ENCODE peak calls at places on chromosomes 11 and 22, in ten cellular contexts. One of them, this sample, is unnamed.
A peak's percentile ranks its signal among the peaks of the same experiment; 100 is the strongest.

GRCh38 chr11:82906236-82906635 is 4.7 kb downstream of the DDIAS start:
- DNase-seq in body of pancreas: no peak
- DNase-seq in endothelial cell of umbilical vein: peak; percentile 68
- DNase-seq in neural progenitor cell: peak; percentile 42
- DNase-seq in left lung: no peak
- DNase-seq in upper lobe of left lung: no peak
- DNase-seq in brain microvascular endothelial cell: no peak
- DNase-seq in IMR-90: peak; percentile 43
- DNase-seq in HCT116: peak; percentile 15
- DNase-seq in adipocyte: peak; percentile 87
- DNase-seq in this sample: no peak

GRCh38 chr22:39254789-39255298 is 10.1 kb upstream of the PDGFB start:
- DNase-seq in body of pancreas: no peak
- DNase-seq in endothelial cell of umbilical vein: peak; percentile 84
- DNase-seq in neural progenitor cell: no peak
- DNase-seq in left lung: no peak
- DNase-seq in upper lobe of left lung: peak; percentile 56
- DNase-seq in brain microvascular endothelial cell: peak; percentile 48
- DNase-seq in IMR-90: peak; percentile 79
- DNase-seq in HCT116: no peak
- DNase-seq in adipocyte: peak; percentile 53
- DNase-seq in this sample: no peak

GRCh38 chr11:86678823-86679222 is 6.4 kb upstream of the ME3 start:
- DNase-seq in body of pancreas: no peak
- DNase-seq in endothelial cell of umbilical vein: no peak
- DNase-seq in neural progenitor cell: peak; percentile 82
- DNase-seq in left lung: no peak
- DNase-seq in upper lobe of left lung: no peak
- DNase-seq in brain microvascular endothelial cell: peak; percentile 70
- DNase-seq in IMR-90: peak; percentile 80
- DNase-seq in HCT116: no peak
- DNase-seq in adipocyte: peak; percentile 36
- DNase-seq in this sample: no peak

GRCh38 chr22:19674129-19674928 is 40.0 kb upstream of the SEPTIN5 start:
- DNase-seq in body of pancreas: no peak
- DNase-seq in endothelial cell of umbilical vein: no peak
- DNase-seq in neural progenitor cell: no peak
- DNase-seq in left lung: no peak
- DNase-seq in upper lobe of left lung: no peak
- DNase-seq in brain microvascular endothelial cell: no peak
- DNase-seq in IMR-90: no peak
- DNase-seq in HCT116: no peak
- DNase-seq in adipocyte: no peak
- DNase-seq in this sample: no peak

GRCh38 chr11:65565624-65566453 is 4.4 kb upstream of the ZNRD2 start:
- DNase-seq in body of pancreas: no peak
- DNase-seq in endothelial cell of umbilical vein: peak; percentile 66
- DNase-seq in neural progenitor cell: no peak
- DNase-seq in left lung: no peak
- DNase-seq in upper lobe of left lung: no peak
- DNase-seq in brain microvascular endothelial cell: no peak
- DNase-seq in IMR-90: peak; percentile 35
- DNase-seq in HCT116: no peak
- DNase-seq in adipocyte: no peak
- DNase-seq in this sample: no peak

GRCh38 chr22:32067613-32068012 is 24.6 kb downstream of the SLC5A1 start:
- DNase-seq in body of pancreas: no peak
- DNase-seq in endothelial cell of umbilical vein: no peak
- DNase-seq in neural progenitor cell: no peak
- DNase-seq in left lung: no peak
- DNase-seq in upper lobe of left lung: no peak
- DNase-seq in brain microvascular endothelial cell: no peak
- DNase-seq in IMR-90: no peak
- DNase-seq in HCT116: no peak
- DNase-seq in adipocyte: no peak
- DNase-seq in this sample: no peak

GRCh38 chr11:60305906-60306619 is 21.0 kb upstream of the MS4A6E start:
- DNase-seq in body of pancreas: no peak
- DNase-seq in endothelial cell of umbilical vein: peak; percentile 29
- DNase-seq in neural progenitor cell: peak; percentile 10
- DNase-seq in left lung: no peak
- DNase-seq in upper lobe of left lung: no peak
- DNase-seq in brain microvascular endothelial cell: peak; percentile 41
- DNase-seq in IMR-90: no peak
- DNase-seq in HCT116: peak; percentile 10
- DNase-seq in adipocyte: no peak
- DNase-seq in this sample: no peak

GRCh38 chr11:94895971-94896370 is 77.4 kb downstream of the CWC15 start:
- DNase-seq in body of pancreas: no peak
- DNase-seq in endothelial cell of umbilical vein: peak; percentile 43
- DNase-seq in neural progenitor cell: no peak
- DNase-seq in left lung: no peak
- DNase-seq in upper lobe of left lung: no peak
- DNase-seq in brain microvascular endothelial cell: peak; percentile 82
- DNase-seq in IMR-90: peak; percentile 73
- DNase-seq in HCT116: no peak
- DNase-seq in adipocyte: peak; percentile 40
- DNase-seq in this sample: no peak

GRCh38 chr11:130068986-130069683 is 559 bp upstream of the APLP2 start:
- DNase-seq in body of pancreas: peak; percentile 73
- DNase-seq in endothelial cell of umbilical vein: peak; percentile 90
- DNase-seq in neural progenitor cell: peak; percentile 71
- DNase-seq in left lung: peak; percentile 92
- DNase-seq in upper lobe of left lung: peak; percentile 96
- DNase-seq in brain microvascular endothelial cell: peak; percentile 70
- DNase-seq in IMR-90: peak; percentile 80
- DNase-seq in HCT116: peak; percentile 35
- DNase-seq in adipocyte: peak; percentile 94
- DNase-seq in this sample: peak; percentile 23

GRCh38 chr11:76707293-76707825 is 36.8 kb upstream of the LRRC32 start:
- DNase-seq in body of pancreas: no peak
- DNase-seq in endothelial cell of umbilical vein: no peak
- DNase-seq in neural progenitor cell: no peak
- DNase-seq in left lung: no peak
- DNase-seq in upper lobe of left lung: no peak
- DNase-seq in brain microvascular endothelial cell: no peak
- DNase-seq in IMR-90: no peak
- DNase-seq in HCT116: no peak
- DNase-seq in adipocyte: no peak
- DNase-seq in this sample: no peak

GRCh38 chr22:29475550-29475949 is 4.5 kb upstream of the NEFH start:
- DNase-seq in body of pancreas: no peak
- DNase-seq in endothelial cell of umbilical vein: no peak
- DNase-seq in neural progenitor cell: no peak
- DNase-seq in left lung: no peak
- DNase-seq in upper lobe of left lung: no peak
- DNase-seq in brain microvascular endothelial cell: no peak
- DNase-seq in IMR-90: no peak
- DNase-seq in HCT116: no peak
- DNase-seq in adipocyte: no peak
- DNase-seq in this sample: no peak

GRCh38 chr22:29476116-29476515 is 3.9 kb upstream of the NEFH start:
- DNase-seq in body of pancreas: no peak
- DNase-seq in endothelial cell of umbilical vein: no peak
- DNase-seq in neural progenitor cell: peak; percentile 59
- DNase-seq in left lung: no peak
- DNase-seq in upper lobe of left lung: no peak
- DNase-seq in brain microvascular endothelial cell: no peak
- DNase-seq in IMR-90: no peak
- DNase-seq in HCT116: no peak
- DNase-seq in adipocyte: peak; percentile 24
- DNase-seq in this sample: no peak

GRCh38 chr22:29464581-29464980 is 15.4 kb upstream of the NEFH start:
- DNase-seq in body of pancreas: no peak
- DNase-seq in endothelial cell of umbilical vein: no peak
- DNase-seq in neural progenitor cell: no peak
- DNase-seq in left lung: no peak
- DNase-seq in upper lobe of left lung: no peak
- DNase-seq in brain microvascular endothelial cell: no peak
- DNase-seq in IMR-90: no peak
- DNase-seq in HCT116: no peak
- DNase-seq in adipocyte: no peak
- DNase-seq in this sample: no peak

GRCh38 chr22:29473001-29473400 is 7.0 kb upstream of the NEFH start:
- DNase-seq in body of pancreas: no peak
- DNase-seq in endothelial cell of umbilical vein: no peak
- DNase-seq in neural progenitor cell: no peak
- DNase-seq in left lung: no peak
- DNase-seq in upper lobe of left lung: no peak
- DNase-seq in brain microvascular endothelial cell: no peak
- DNase-seq in IMR-90: no peak
- DNase-seq in HCT116: no peak
- DNase-seq in adipocyte: no peak
- DNase-seq in this sample: no peak

GRCh38 chr22:29470159-29470855 is 9.7 kb upstream of the NEFH start:
- DNase-seq in body of pancreas: peak; percentile 68
- DNase-seq in endothelial cell of umbilical vein: peak; percentile 26
- DNase-seq in neural progenitor cell: peak; percentile 94
- DNase-seq in left lung: peak; percentile 86
- DNase-seq in upper lobe of left lung: peak; percentile 95
- DNase-seq in brain microvascular endothelial cell: peak; percentile 37
- DNase-seq in IMR-90: peak; percentile 24
- DNase-seq in HCT116: peak; percentile 62
- DNase-seq in adipocyte: no peak
- DNase-seq in this sample: peak; percentile 19
- H3K4me3 ChIP-seq in body of pancreas: no peak overlapping the region
- H3K4me3 ChIP-seq in endothelial cell of umbilical vein: no peak overlapping the region
- H3K4me3 ChIP-seq in neural progenitor cell: peak overlapping the region; percentile 78
- H3K4me3 ChIP-seq in left lung: no peak overlapping the region
- H3K4me3 ChIP-seq in upper lobe of left lung: peak overlapping the region; percentile 25
- H3K4me3 ChIP-seq in brain microvascular endothelial cell: peak overlapping the region; percentile 41
- H3K4me3 ChIP-seq in IMR-90: peak overlapping the region; percentile 37
- H3K4me3 ChIP-seq in HCT116: peak overlapping the region; percentile 45
- H3K4me3 ChIP-seq in adipocyte: peak overlapping the region; percentile 62
- H3K4me3 ChIP-seq in this sample: no peak overlapping the region

GRCh38 chr11:58578635-58579191 is at the start of gene ZFP91:
- DNase-seq in body of pancreas: peak; percentile 98
- DNase-seq in endothelial cell of umbilical vein: peak; percentile 99
- DNase-seq in neural progenitor cell: peak; percentile 99
- DNase-seq in left lung: peak; percentile 95
- DNase-seq in upper lobe of left lung: peak; percentile 98
- DNase-seq in brain microvascular endothelial cell: peak; percentile 98
- DNase-seq in IMR-90: peak; percentile 98
- DNase-seq in HCT116: peak; percentile 95
- DNase-seq in adipocyte: peak; percentile 100
- DNase-seq in this sample: peak; percentile 97

GRCh38 chr11:58579192-58580129 is 598 bp downstream of the ZFP91 start:
- DNase-seq in body of pancreas: peak; percentile 91
- DNase-seq in endothelial cell of umbilical vein: peak; percentile 88
- DNase-seq in neural progenitor cell: peak; percentile 90
- DNase-seq in left lung: peak; percentile 95
- DNase-seq in upper lobe of left lung: peak; percentile 95
- DNase-seq in brain microvascular endothelial cell: peak; percentile 85
- DNase-seq in IMR-90: peak; percentile 91
- DNase-seq in HCT116: peak; percentile 78
- DNase-seq in adipocyte: peak; percentile 97
- DNase-seq in this sample: peak; percentile 90

GRCh38 chr11:58582437-58582836 is 3.6 kb downstream of the ZFP91 start:
- DNase-seq in body of pancreas: no peak
- DNase-seq in endothelial cell of umbilical vein: no peak
- DNase-seq in neural progenitor cell: no peak
- DNase-seq in left lung: no peak
- DNase-seq in upper lobe of left lung: no peak
- DNase-seq in brain microvascular endothelial cell: no peak
- DNase-seq in IMR-90: no peak
- DNase-seq in HCT116: no peak
- DNase-seq in adipocyte: no peak
- DNase-seq in this sample: no peak

GRCh38 chr11:58578136-58578634 is 678 bp upstream of the ZFP91 start:
- DNase-seq in body of pancreas: peak; percentile 97
- DNase-seq in endothelial cell of umbilical vein: peak; percentile 99
- DNase-seq in neural progenitor cell: peak; percentile 98
- DNase-seq in left lung: peak; percentile 91
- DNase-seq in upper lobe of left lung: peak; percentile 94
- DNase-seq in brain microvascular endothelial cell: peak; percentile 97
- DNase-seq in IMR-90: peak; percentile 99
- DNase-seq in HCT116: peak; percentile 97
- DNase-seq in adipocyte: peak; percentile 98
- DNase-seq in this sample: peak; percentile 99

DNA sequence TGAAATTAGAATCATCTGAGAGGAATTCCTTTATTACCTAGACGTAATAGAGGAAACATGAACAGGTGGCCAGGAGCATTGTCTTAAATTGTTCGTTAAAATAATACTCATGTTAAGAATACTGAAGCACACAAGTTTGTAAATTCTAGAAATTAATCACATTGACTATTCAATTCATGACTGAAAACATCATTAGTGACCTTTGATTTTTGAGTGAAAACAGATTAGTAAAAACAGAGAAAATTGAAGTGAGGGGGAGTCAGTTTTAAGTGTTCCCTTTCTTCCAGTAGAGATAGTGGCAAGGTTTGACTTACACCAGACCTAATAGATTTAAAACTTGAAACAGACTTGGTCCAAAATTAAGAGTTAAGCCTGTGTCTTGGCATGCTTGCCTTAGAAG is 1.4 kb downstream of the ZFP91 start:
- DNase-seq in body of pancreas: no peak
- DNase-seq in endothelial cell of umbilical vein: no peak
- DNase-seq in neural progenitor cell: no peak
- DNase-seq in left lung: no peak
- DNase-seq in upper lobe of left lung: no peak
- DNase-seq in brain microvascular endothelial cell: no peak
- DNase-seq in IMR-90: no peak
- DNase-seq in HCT116: no peak
- DNase-seq in adipocyte: no peak
- DNase-seq in this sample: no peak
- H3K4me3 ChIP-seq in body of pancreas: no peak overlapping the region
- H3K4me3 ChIP-seq in endothelial cell of umbilical vein: peak overlapping the region; percentile 76
- H3K4me3 ChIP-seq in neural progenitor cell: peak overlapping the region; percentile 98
- H3K4me3 ChIP-seq in left lung: peak overlapping the region; percentile 95
- H3K4me3 ChIP-seq in upper lobe of left lung: peak overlapping the region; percentile 61
- H3K4me3 ChIP-seq in brain microvascular endothelial cell: peak overlapping the region; percentile 90
- H3K4me3 ChIP-seq in IMR-90: peak overlapping the region; percentile 74
- H3K4me3 ChIP-seq in HCT116: peak overlapping the region; percentile 88
- H3K4me3 ChIP-seq in adipocyte: peak overlapping the region; percentile 84
- H3K4me3 ChIP-seq in this sample: peak overlapping the region; percentile 88

GRCh38 chr11:69639843-69640242 is 1.1 kb upstream of the CCND1 start:
- DNase-seq in body of pancreas: no peak
- DNase-seq in endothelial cell of umbilical vein: no peak
- DNase-seq in neural progenitor cell: no peak
- DNase-seq in left lung: no peak
- DNase-seq in upper lobe of left lung: no peak
- DNase-seq in brain microvascular endothelial cell: no peak
- DNase-seq in IMR-90: no peak
- DNase-seq in HCT116: no peak
- DNase-seq in adipocyte: no peak
- DNase-seq in this sample: no peak
- H3K4me3 ChIP-seq in body of pancreas: no peak overlapping the region
- H3K4me3 ChIP-seq in endothelial cell of umbilical vein: peak overlapping the region; percentile 39
- H3K4me3 ChIP-seq in neural progenitor cell: peak overlapping the region; percentile 94
- H3K4me3 ChIP-seq in left lung: no peak overlapping the region
- H3K4me3 ChIP-seq in upper lobe of left lung: peak overlapping the region; percentile 73
- H3K4me3 ChIP-seq in brain microvascular endothelial cell: peak overlapping the region; percentile 98
- H3K4me3 ChIP-seq in IMR-90: peak overlapping the region; percentile 98
- H3K4me3 ChIP-seq in HCT116: peak overlapping the region; percentile 96
- H3K4me3 ChIP-seq in adipocyte: peak overlapping the region; percentile 89
- H3K4me3 ChIP-seq in this sample: no peak overlapping the region

GRCh38 chr11:106246495-106246894 is 169.0 kb downstream of the AASDHPPT start:
- DNase-seq in body of pancreas: no peak
- DNase-seq in endothelial cell of umbilical vein: no peak
- DNase-seq in neural progenitor cell: no peak
- DNase-seq in left lung: no peak
- DNase-seq in upper lobe of left lung: no peak
- DNase-seq in brain microvascular endothelial cell: no peak
- DNase-seq in IMR-90: no peak
- DNase-seq in HCT116: no peak
- DNase-seq in adipocyte: no peak
- DNase-seq in this sample: no peak

GRCh38 chr11:106249857-106250256 is 172.4 kb downstream of the AASDHPPT start:
- DNase-seq in body of pancreas: no peak
- DNase-seq in endothelial cell of umbilical vein: no peak
- DNase-seq in neural progenitor cell: no peak
- DNase-seq in left lung: no peak
- DNase-seq in upper lobe of left lung: no peak
- DNase-seq in brain microvascular endothelial cell: peak; percentile 83
- DNase-seq in IMR-90: no peak
- DNase-seq in HCT116: no peak
- DNase-seq in adipocyte: no peak
- DNase-seq in this sample: no peak
- H3K4me3 ChIP-seq in body of pancreas: no peak overlapping the region
- H3K4me3 ChIP-seq in endothelial cell of umbilical vein: no peak overlapping the region
- H3K4me3 ChIP-seq in neural progenitor cell: no peak overlapping the region
- H3K4me3 ChIP-seq in left lung: no peak overlapping the region
- H3K4me3 ChIP-seq in upper lobe of left lung: no peak overlapping the region
- H3K4me3 ChIP-seq in brain microvascular endothelial cell: no peak overlapping the region
- H3K4me3 ChIP-seq in IMR-90: no peak overlapping the region
- H3K4me3 ChIP-seq in HCT116: no peak overlapping the region
- H3K4me3 ChIP-seq in adipocyte: no peak overlapping the region
- H3K4me3 ChIP-seq in this sample: no peak overlapping the region

This sample was measured in Jurkat, Clone E6-1.